ENCODE peak calls at places on chromosomes 13 and 19, in five cellular contexts. C is heart right ventricle, H is thyroid gland, B is stomach, X is mesendoderm. J is an unnamed sample. For H3K4me1, the result is how much of the 10 kb centered on the place peaks cover.

GRCh38 chr13:44050450-44051063 is 170.9 kb downstream of the LACC1 start:
- DNase-seq in C (peak), X (no peak), B (no peak), H (no peak), J (no peak)

GRCh38 chr13:90415902-90416301 is 931.6 kb upstream of the MIR17HG start:
- DNase-seq in C (no peak), X (peak), H (no peak), B (no peak), J (no peak)

GRCh38 chr13:37899753-37900152 is 30.2 kb upstream of the TRPC4 start:
- DNase-seq in C (no peak), X (no peak), B (no peak), H (no peak), J (no peak)

GRCh38 chr13:51148223-51148951 is 37.3 kb upstream of the C13orf42 start:
- DNase-seq in H (no peak), B (no peak), X (peak), C (no peak), J (peak)

GRCh38 chr19:43720936-43721335 is 5.1 kb downstream of the IRGC start:
- DNase-seq in H (no peak), C (no peak), B (no peak), X (no peak), J (no peak)

GRCh38 chr13:79647518-79647917 is 166.6 kb downstream of the NDFIP2 start:
- DNase-seq in C (no peak), H (peak), B (no peak), X (no peak), J (no peak)

GRCh38 chr19:20367811-20368294 is 197.7 kb downstream of the ZNF737 start:
- DNase-seq in B (peak), X (peak), C (no peak), H (peak), J (peak)

GRCh38 chr19:46746281-46746965 is at the start of gene STRN4:
- DNase-seq in H (peak), C (no peak), B (peak), X (peak), J (peak)

GRCh38 chr13:73922728-73923393 is 211.3 kb downstream of the KLF12 start:
- DNase-seq in X (no peak), H (no peak), C (no peak), B (no peak), J (no peak)

GRCh38 chr19:37594982-37595382 is 306 bp downstream of the ZNF540 start:
- DNase-seq in H (peak), X (no peak), C (peak), B (peak), J (no peak)

GRCh38 chr19:47511128-47511517 is 3.7 kb downstream of the NAPA start:
- DNase-seq in X (no peak), H (no peak), C (no peak), B (peak), J (no peak)

GRCh38 chr19:47729799-47730520 is 15.4 kb upstream of the NOP53 start:
- DNase-seq in X (peak), C (peak), B (peak), H (peak), J (peak)

GRCh38 chr13:51953347-51953746 is 57.9 kb downstream of the ATP7B start:
- DNase-seq in B (no peak), X (no peak), H (no peak), C (no peak), J (no peak)

GRCh38 chr13:113856716-113857065 is 7.2 kb downstream of the GAS6 start:
- DNase-seq in X (no peak), B (peak), H (no peak), C (peak), J (peak)

GRCh38 chr19:45553464-45553863 is 31.1 kb downstream of the OPA3 start:
- DNase-seq in C (no peak), H (peak), X (peak), B (peak), J (peak)

GRCh38 chr19:39247701-39248664 is 673 bp downstream of the IFNL4 start:
- DNase-seq in B (no peak), C (no peak), H (no peak), X (peak), J (peak)

GRCh38 chr13:50989476-50989875 is 79.9 kb downstream of the RNASEH2B start:
- DNase-seq in H (no peak), C (no peak), B (no peak), X (peak), J (peak)

GRCh38 chr13:89383891-89384290 is 1712.7 kb downstream of the SLITRK5 start:
- DNase-seq in H (no peak), C (no peak), X (no peak), B (no peak), J (no peak)

GRCh38 chr19:5075603-5076002 is 106.7 kb downstream of the KDM4B start:
- DNase-seq in H (no peak), X (no peak), B (no peak), C (no peak), J (no peak)

GRCh38 chr19:43700368-43701015 is 15.4 kb upstream of the IRGC start:
- DNase-seq in B (peak), H (no peak), X (peak), C (peak), J (no peak)

GRCh38 chr19:43777163-43777700 is 3.5 kb downstream of the KCNN4 start:
- DNase-seq in H (no peak), X (no peak), B (no peak), C (no peak), J (no peak)

GRCh38 chr13:37540228-37540627 is 58.3 kb downstream of the POSTN start:
- DNase-seq in C (no peak), X (no peak), B (no peak), H (no peak), J (no peak)

GRCh38 chr19:33395561-33396550 is 22.3 kb downstream of the CEBPG start:
- DNase-seq in C (no peak), X (no peak), H (peak), B (peak), J (no peak)
- H3K4me1 ChIP-seq in C (half or more), X (under half), H (half or more), B (half or more), J (under half)

DNA sequence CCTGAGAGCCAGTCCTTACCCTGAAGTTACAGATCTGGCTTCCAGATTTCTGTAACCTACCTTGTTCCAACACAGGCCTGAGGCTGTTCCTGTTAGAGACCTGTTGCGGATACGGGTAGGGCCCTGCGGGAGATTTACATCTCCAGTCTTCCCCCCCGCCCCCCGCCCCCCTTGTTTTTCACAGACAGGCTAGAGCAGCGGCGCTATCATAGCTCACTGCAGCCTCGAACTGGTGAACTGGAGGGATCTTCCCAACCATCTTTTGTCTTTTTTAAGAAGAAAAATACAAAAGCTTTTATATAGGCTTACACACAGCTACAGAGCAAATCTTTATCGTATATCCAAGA is 10.6 kb upstream of the CEACAM21 start:
- DNase-seq in H (no peak), C (no peak), X (peak), B (no peak), J (no peak)
- H3K4me1 ChIP-seq in H (under half), C (under half), X (under half), B (under half), J (under half)

GRCh38 chr13:98496239-98496668 is 80.7 kb downstream of the STK24 start:
- DNase-seq in B (no peak), C (no peak), H (no peak), X (no peak), J (peak)

GRCh38 chr13:98494769-98495168 is 82.1 kb downstream of the STK24 start:
- DNase-seq in B (no peak), H (no peak), X (no peak), C (no peak), J (peak)

GRCh38 chr13:98493035-98493401 is 83.9 kb downstream of the STK24 start:
- DNase-seq in B (no peak), X (no peak), H (no peak), C (no peak), J (no peak)

GRCh38 chr13:98496966-98497365 is 79.9 kb downstream of the STK24 start:
- DNase-seq in H (no peak), C (no peak), X (no peak), B (no peak), J (no peak)

DNA sequence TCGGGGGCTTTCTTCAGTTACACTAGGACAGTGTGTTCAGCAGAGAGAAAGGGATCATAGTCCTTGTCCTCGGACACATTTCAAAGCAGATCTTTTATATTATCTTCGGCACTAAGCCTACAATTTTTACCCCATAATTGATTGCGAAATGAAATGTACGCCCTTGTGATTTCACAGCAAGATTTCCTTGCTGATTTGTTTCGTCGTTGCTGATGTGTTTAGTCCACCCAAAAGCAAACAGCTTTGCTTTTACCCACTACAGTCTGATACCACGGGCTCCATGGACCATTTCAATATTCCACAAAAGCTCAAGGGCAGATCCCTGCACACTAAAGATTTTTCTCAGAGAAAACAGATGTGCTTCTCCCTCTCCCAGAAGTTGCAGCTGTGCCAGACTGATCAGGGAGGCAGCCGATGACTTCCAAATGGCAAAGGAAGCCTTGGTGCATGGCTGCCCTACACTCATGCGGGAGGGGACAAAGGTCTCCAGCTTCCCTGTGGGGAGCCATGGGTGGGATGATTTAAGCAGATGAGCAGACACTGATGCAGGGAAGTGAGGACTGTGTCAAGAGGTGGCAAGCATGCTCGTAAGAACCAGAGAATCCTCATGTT is 81.2 kb downstream of the STK24 start:
- DNase-seq in H (no peak), X (no peak), C (no peak), B (no peak), J (peak)
- H3K4me1 ChIP-seq in H (half or more), X (under half), C (under half), B (half or more), J (under half)

GRCh38 chr13:46665630-46666482 is 112.9 kb downstream of the LRCH1 start:
- DNase-seq in X (peak), C (no peak), B (no peak), H (no peak), J (no peak)
- H3K4me1 ChIP-seq in X (under half), C (half or more), B (half or more), H (under half), J (under half)

GRCh38 chr13:85853161-85853894 is 54.1 kb upstream of the SLITRK6 start:
- DNase-seq in C (no peak), B (no peak), X (no peak), H (no peak), J (no peak)
- H3K4me1 ChIP-seq in C (under half), B (under half), X (under half), H (under half), J (under half)

GRCh38 chr19:10553087-10553667 is 9.5 kb downstream of the ATG4D start:
- DNase-seq in B (no peak), C (no peak), X (no peak), H (no peak), J (no peak)

GRCh38 chr19:10553943-10554381 is 10.3 kb downstream of the ATG4D start:
- DNase-seq in X (no peak), B (peak), C (no peak), H (no peak), J (no peak)

GRCh38 chr19:10551698-10552301 is 8.1 kb downstream of the ATG4D start:
- DNase-seq in H (no peak), C (no peak), B (peak), X (peak), J (peak)

GRCh38 chr19:10550336-10550735 is 6.6 kb downstream of the ATG4D start:
- DNase-seq in C (no peak), B (no peak), H (no peak), X (no peak), J (no peak)

GRCh38 chr19:10552596-10553053 is 8.9 kb downstream of the ATG4D start:
- DNase-seq in H (no peak), X (peak), B (no peak), C (no peak), J (peak)
- H3K4me1 ChIP-seq in H (under half), X (under half), B (under half), C (under half), J (under half)

GRCh38 chr19:15264933-15265206 is 32.6 kb upstream of the EPHX3 start:
- DNase-seq in B (no peak), X (no peak), C (no peak), H (no peak), J (no peak)

GRCh38 chr19:15265849-15266248 is 33.6 kb upstream of the EPHX3 start:
- DNase-seq in C (peak), B (peak), H (peak), X (no peak), J (no peak)

GRCh38 chr19:15265214-15265613 is 33.0 kb upstream of the EPHX3 start:
- DNase-seq in X (no peak), B (no peak), C (no peak), H (no peak), J (no peak)

GRCh38 chr19:15263361-15263985 is 31.2 kb upstream of the EPHX3 start:
- DNase-seq in C (no peak), B (no peak), H (peak), X (no peak), J (no peak)

GRCh38 chr19:15264061-15264932 is 32.0 kb upstream of the EPHX3 start:
- DNase-seq in H (peak), B (peak), X (peak), C (peak), J (peak)
- H3K4me1 ChIP-seq in H (half or more), B (half or more), X (under half), C (under half), J (under half)